ENCODE peak calls at places on chromosome 13, in six cellular contexts. G, Q, O, J, E and A are unnamed samples.

GRCh38 chr13:78598933-78599332 is 4.4 kb downstream of the POU4F1 start:
- DNase-seq in G (no peak), Q (no peak), O (no peak), J (no peak), E (no peak), A (no peak)

GRCh38 chr13:64529874-64530485 is 2700.2 kb downstream of the PCDH9 start:
- DNase-seq in G (no peak), Q (no peak), O (no peak), J (no peak), E (peak; percentile 4), A (peak; percentile 17)

GRCh38 chr13:67075239-67075638 is 154.9 kb downstream of the PCDH9 start:
- DNase-seq in G (no peak), Q (no peak), O (no peak), J (no peak), E (peak; percentile 50), A (no peak)

GRCh38 chr13:94389544-94390351 is 89.7 kb downstream of the DCT start:
- DNase-seq in G (no peak), Q (no peak), O (no peak), J (no peak), E (no peak), A (no peak)

GRCh38 chr13:47114030-47114429 is 217.2 kb upstream of the HTR2A start:
- DNase-seq in G (no peak), Q (no peak), O (peak; percentile 88), J (no peak), E (no peak), A (peak; percentile 78)

GRCh38 chr13:101346161-101346560 is 70.1 kb downstream of the NALCN start:
- DNase-seq in G (no peak), Q (no peak), O (peak; percentile 81), J (no peak), E (no peak), A (no peak)

GRCh38 chr13:42969558-42970172 is 22.4 kb downstream of the EPSTI1 start:
- DNase-seq in G (peak; percentile 81), Q (peak; percentile 91), O (peak; percentile 39), J (peak; percentile 86), E (peak; percentile 55), A (peak; percentile 76)

GRCh38 chr13:69556540-69557196 is 551.0 kb upstream of the ATXN8OS start:
- DNase-seq in G (no peak), Q (no peak), O (no peak), J (no peak), E (peak; percentile 22), A (peak; percentile 30)

GRCh38 chr13:70816853-70817252 is 708.6 kb upstream of the KLHL1 start:
- DNase-seq in G (no peak), Q (no peak), O (peak; percentile 41), J (no peak), E (no peak), A (peak; percentile 2)

GRCh38 chr13:35988648-35989081 is 142.5 kb downstream of the DCLK1 start:
- DNase-seq in G (no peak), Q (no peak), O (peak; percentile 91), J (no peak), E (no peak), A (no peak)

GRCh38 chr13:103430368-103430767 is 364.2 kb upstream of the SLC10A2 start:
- DNase-seq in G (no peak), Q (no peak), O (no peak), J (no peak), E (no peak), A (no peak)

GRCh38 chr13:38990693-38991092 is at the start of gene STOML3:
- DNase-seq in G (no peak), Q (no peak), O (no peak), J (no peak), E (no peak), A (no peak)

GRCh38 chr13:111139874-111140561 is 24.9 kb downstream of the ARHGEF7 start:
- DNase-seq in G (no peak), Q (no peak), O (no peak), J (no peak), E (no peak), A (no peak)

GRCh38 chr13:95185851-95186250 is 115.4 kb downstream of the ABCC4 start:
- DNase-seq in G (no peak), Q (no peak), O (no peak), J (no peak), E (no peak), A (no peak)

GRCh38 chr13:98888222-98888889 is 89.5 kb downstream of the DOCK9 start:
- DNase-seq in G (no peak), Q (no peak), O (no peak), J (no peak), E (no peak), A (no peak)

GRCh38 chr13:97261254-97262015 is 39.3 kb downstream of the MBNL2 start:
- DNase-seq in G (no peak), Q (no peak), O (no peak), J (no peak), E (no peak), A (no peak)

GRCh38 chr13:27182844-27183497 is 11.4 kb upstream of the USP12 start:
- DNase-seq in G (peak; percentile 28), Q (no peak), O (peak; percentile 94), J (no peak), E (peak; percentile 84), A (peak; percentile 68)

GRCh38 chr13:43846496-43846895 is 33.0 kb downstream of the CCDC122 start:
- DNase-seq in G (no peak), Q (no peak), O (peak; percentile 79), J (no peak), E (no peak), A (no peak)

GRCh38 chr13:40639226-40639681 is 27.2 kb downstream of the FOXO1 start:
- DNase-seq in G (no peak), Q (no peak), O (no peak), J (no peak), E (no peak), A (no peak)

GRCh38 chr13:42539670-42540069 is 34.3 kb upstream of the TNFSF11 start:
- DNase-seq in G (no peak), Q (no peak), O (peak; percentile 35), J (no peak), E (no peak), A (peak; percentile 85)

GRCh38 chr13:84137292-84137691 is 255.0 kb upstream of the SLITRK1 start:
- DNase-seq in G (no peak), Q (no peak), O (peak; percentile 48), J (no peak), E (no peak), A (no peak)

GRCh38 chr13:27203854-27204253 is 32.2 kb upstream of the USP12 start:
- DNase-seq in G (peak; percentile 15), Q (no peak), O (no peak), J (no peak), E (peak; percentile 44), A (peak; percentile 57)

GRCh38 chr13:87671031-87671823 is at the start of gene SLITRK5:
- DNase-seq in G (peak; percentile 62), Q (peak; percentile 86), O (peak; percentile 62), J (peak; percentile 90), E (peak; percentile 81), A (peak; percentile 72)

GRCh38 chr13:64339373-64340063 is 2890.6 kb downstream of the PCDH9 start:
- DNase-seq in G (no peak), Q (no peak), O (no peak), J (no peak), E (no peak), A (no peak)

GRCh38 chr13:101397742-101398141 is 18.6 kb downstream of the NALCN start:
- DNase-seq in G (no peak), Q (no peak), O (peak; percentile 95), J (no peak), E (peak; percentile 11), A (peak; percentile 71)

GRCh38 chr13:29922896-29923295 is 72.5 kb upstream of the UBL3 start:
- DNase-seq in G (no peak), Q (no peak), O (peak; percentile 87), J (no peak), E (peak; percentile 25), A (peak; percentile 35)

GRCh38 chr13:94914829-94915228 is 202.5 kb upstream of the SOX21 start:
- DNase-seq in G (no peak), Q (no peak), O (no peak), J (no peak), E (no peak), A (no peak)

GRCh38 chr13:21124853-21125252 is 51.5 kb downstream of the SKA3 start:
- DNase-seq in G (no peak), Q (no peak), O (peak; percentile 70), J (no peak), E (peak; percentile 35), A (peak; percentile 79)

GRCh38 chr13:46173656-46174055 is 8.3 kb downstream of the LCP1 start:
- DNase-seq in G (no peak), Q (no peak), O (no peak), J (no peak), E (no peak), A (no peak)

GRCh38 chr13:30565658-30566057 is 52.1 kb upstream of the USPL1 start:
- DNase-seq in G (no peak), Q (no peak), O (peak; percentile 53), J (no peak), E (no peak), A (no peak)

GRCh38 chr13:33758113-33758512 is 59.8 kb upstream of the RFC3 start:
- DNase-seq in G (no peak), Q (no peak), O (no peak), J (no peak), E (no peak), A (no peak)
- TF ChIP-seq CTCF in G (no peak), Q (no peak), O (no peak), J (no peak), E (no peak), A (no peak)

GRCh38 chr13:50387124-50387581 is 371.9 kb downstream of the KCNRG start:
- DNase-seq in G (peak; percentile 49), Q (peak; percentile 59), O (peak; percentile 80), J (peak; percentile 82), E (no peak), A (peak; percentile 55)
- H3K4me3 ChIP-seq in G (no peak overlapping the region), Q (no peak overlapping the region), O (no peak overlapping the region), J (peak overlapping the region; percentile 34), E (no peak overlapping the region), A (no peak overlapping the region)

GRCh38 chr13:60519496-60519895 is 122.5 kb downstream of the TDRD3 start:
- DNase-seq in G (no peak), Q (no peak), O (no peak), J (no peak), E (no peak), A (no peak)
- TF ChIP-seq CTCF in G (no peak), Q (no peak), O (no peak), J (no peak), E (no peak), A (no peak)

DNA sequence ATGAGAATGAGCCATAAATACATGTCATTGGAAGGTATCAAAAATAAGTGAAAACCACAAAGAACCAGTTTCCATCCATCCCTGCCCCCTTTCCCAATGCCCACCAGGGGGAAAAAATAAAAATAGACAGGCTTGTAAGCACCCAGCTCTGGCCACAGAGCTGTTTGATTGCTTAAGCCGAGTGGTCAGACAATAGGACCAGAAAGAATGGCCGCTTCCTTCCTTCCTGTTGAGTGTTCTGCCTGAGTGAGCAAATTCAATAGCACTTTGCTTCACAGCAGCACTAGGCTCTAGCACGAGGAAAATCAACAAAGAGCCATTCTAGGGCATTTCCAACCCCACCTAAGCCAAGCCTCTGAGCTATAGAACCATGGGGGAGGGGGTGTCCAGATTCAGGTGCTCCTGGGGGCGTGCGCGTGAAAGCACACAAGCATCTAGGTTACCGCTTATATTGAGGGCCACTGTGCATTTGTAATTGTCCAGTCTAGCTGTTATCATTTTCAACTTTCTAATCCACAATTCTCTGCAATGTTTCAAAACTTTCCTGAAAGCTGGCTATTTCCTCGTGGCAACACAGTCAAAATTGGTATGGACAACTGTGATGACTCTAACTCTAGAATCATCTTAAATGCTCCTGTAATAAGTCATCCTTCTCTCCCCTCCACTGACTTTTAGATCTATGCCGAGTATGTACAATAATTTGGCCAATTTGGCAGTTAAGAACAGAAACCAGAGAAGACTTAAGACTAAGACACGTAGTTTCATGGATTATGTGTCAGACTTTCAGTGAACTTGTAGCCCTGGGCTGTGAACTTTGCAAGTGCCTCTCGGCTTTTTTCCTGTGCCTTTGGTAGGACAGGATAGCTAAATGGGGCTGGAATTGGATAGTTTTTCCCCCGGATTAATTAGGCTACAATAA is 64.3 kb downstream of the SPRY2 start:
- DNase-seq in G (peak; percentile 9), Q (no peak), O (peak; percentile 79), J (no peak), E (no peak), A (peak; percentile 59)
- H3K4me3 ChIP-seq in G (no peak overlapping the region), Q (no peak overlapping the region), O (no peak overlapping the region), J (no peak overlapping the region), E (no peak overlapping the region), A (no peak overlapping the region)